ENCODE peak calls at places on chromosomes 2 and 18, in ten cellular contexts. H is activated T-cell treated with anti-CD3 and anti-CD28 coated beads for 24 hours; G is iPS-NIHi11; T is NK-92 treated with Interleukin-12 subunit alpha and Interleukin-12 subunit beta, amount 100 ng/mL, for 24 hours; D is activated CD8-positive, alpha-beta memory T cell treated with anti-CD3 and anti-CD28 coated beads for 24 hours; O is Panc1; C is naive thymus-derived CD8-positive, alpha-beta T cell; X is A549; V is upper lobe of left lung; M is stimulated activated CD8-positive, alpha-beta memory T cell treated with anti-CD3 and anti-CD28 coated beads, Interleukin-4, amount 100 ng/mL, for 4 hours. Y is an unnamed sample.

GRCh38 chr2:208490492-208490891 is 83.9 kb downstream of the PTH2R start:
- DNase-seq in T (no peak), O (no peak), M (no peak), D (no peak), X (no peak), V (no peak), G (no peak), H (no peak), C (no peak), Y (no peak)

GRCh38 chr2:98025481-98026037 is 29.8 kb upstream of the TMEM131 start:
- DNase-seq in M (no peak), T (no peak), X (no peak), D (no peak), G (no peak), H (no peak), V (no peak), C (no peak), O (no peak), Y (no peak)

GRCh38 chr18:70221911-70222278 is 16.4 kb upstream of the RTTN start:
- DNase-seq in X (no peak), T (no peak), H (no peak), M (no peak), D (no peak), G (no peak), C (no peak), O (no peak), V (no peak), Y (no peak)

GRCh38 chr18:48408727-48409590 is at the start of gene ZBTB7C:
- DNase-seq in H (no peak), G (peak), V (peak), M (no peak), X (no peak), C (no peak), T (no peak), D (peak), O (no peak), Y (peak)

GRCh38 chr18:47409519-47409918 is 158.1 kb upstream of the SKOR2 start:
- DNase-seq in V (no peak), O (no peak), X (no peak), H (no peak), G (no peak), D (no peak), T (no peak), C (no peak), M (no peak), Y (no peak)

GRCh38 chr2:43112155-43112554 is 114.3 kb downstream of the ZFP36L2 start:
- DNase-seq in G (no peak), T (no peak), O (no peak), X (no peak), M (no peak), V (no peak), H (no peak), D (no peak), C (no peak), Y (no peak)

GRCh38 chr2:211829725-211830124 is 708.9 kb downstream of the ERBB4 start:
- DNase-seq in C (no peak), V (no peak), T (no peak), G (no peak), X (no peak), M (no peak), O (no peak), D (no peak), H (no peak), Y (no peak)

GRCh38 chr2:100196786-100197494 is 54.5 kb upstream of the AFF3 start:
- DNase-seq in G (no peak), V (no peak), M (no peak), T (no peak), X (no peak), D (no peak), H (no peak), C (no peak), O (no peak), Y (no peak)

GRCh38 chr2:10048501-10049171 is 5.3 kb downstream of the KLF11 start:
- DNase-seq in D (no peak), H (no peak), V (no peak), O (no peak), C (no peak), G (no peak), M (no peak), T (no peak), X (peak), Y (no peak)

GRCh38 chr2:158464426-158465281 is 7.9 kb downstream of the PKP4 start:
- DNase-seq in V (no peak), M (no peak), G (peak), H (no peak), C (no peak), T (no peak), X (peak), O (no peak), D (no peak), Y (no peak)

GRCh38 chr18:67590571-67591141 is 74.1 kb upstream of the DSEL start:
- DNase-seq in C (no peak), T (no peak), V (no peak), G (no peak), D (no peak), O (no peak), H (no peak), X (no peak), M (no peak), Y (no peak)

GRCh38 chr2:238585836-238586821 is 159.4 kb downstream of the ASB1 start:
- DNase-seq in V (no peak), D (no peak), O (no peak), H (no peak), T (no peak), C (no peak), X (no peak), G (no peak), M (no peak), Y (no peak)

GRCh38 chr2:215751200-215751910 is 262.0 kb downstream of the MREG start:
- DNase-seq in O (no peak), X (no peak), T (no peak), M (no peak), G (no peak), V (no peak), D (no peak), C (no peak), H (no peak), Y (no peak)

GRCh38 chr2:217099561-217099960 is 239.7 kb upstream of the TNP1 start:
- DNase-seq in C (no peak), D (no peak), O (no peak), M (no peak), X (no peak), G (no peak), T (no peak), V (no peak), H (no peak), Y (no peak)

GRCh38 chr2:3637692-3638455 is 20.1 kb upstream of the ALLC start:
- DNase-seq in X (no peak), D (no peak), H (no peak), C (no peak), T (no peak), G (no peak), O (no peak), M (no peak), V (peak), Y (no peak)

GRCh38 chr18:58400337-58400885 is 228.5 kb downstream of the ALPK2 start:
- DNase-seq in G (no peak), T (no peak), M (no peak), V (no peak), X (no peak), H (no peak), D (no peak), C (no peak), O (no peak), Y (no peak)

GRCh38 chr2:127208313-127208712 is 11.8 kb downstream of the CYP27C1 start:
- DNase-seq in D (no peak), O (no peak), X (no peak), G (no peak), T (no peak), V (no peak), M (no peak), H (no peak), C (no peak), Y (peak)

GRCh38 chr2:160389875-160390274 is 103.7 kb downstream of the RBMS1 start:
- DNase-seq in C (no peak), T (no peak), V (no peak), G (no peak), O (no peak), X (no peak), D (no peak), H (no peak), M (no peak), Y (no peak)

GRCh38 chr2:106117882-106118684 is 76.0 kb downstream of the UXS1 start:
- DNase-seq in G (peak), H (no peak), M (no peak), T (no peak), C (no peak), V (no peak), D (peak), O (no peak), X (no peak), Y (no peak)

GRCh38 chr2:96687266-96687665 is 44.7 kb downstream of the FER1L5 start:
- DNase-seq in D (no peak), O (no peak), G (no peak), T (no peak), V (no peak), C (no peak), H (no peak), M (no peak), X (no peak), Y (no peak)

GRCh38 chr2:158761626-158762025 is 33.5 kb upstream of the DAPL1 start:
- DNase-seq in T (no peak), X (no peak), O (no peak), M (no peak), H (no peak), G (no peak), V (no peak), C (no peak), D (no peak), Y (no peak)

GRCh38 chr2:186535861-186536260 is 49.8 kb downstream of the ZC3H15 start:
- DNase-seq in D (no peak), M (no peak), X (no peak), G (no peak), H (no peak), T (no peak), V (no peak), O (no peak), C (no peak), Y (no peak)

GRCh38 chr18:35311506-35311905 is 21.5 kb upstream of the ZSCAN30 start:
- DNase-seq in V (no peak), G (no peak), T (no peak), M (no peak), X (no peak), O (no peak), D (no peak), C (no peak), H (no peak), Y (no peak)

GRCh38 chr2:182522428-182522896 is 95.6 kb upstream of the PDE1A start:
- DNase-seq in X (no peak), T (no peak), O (no peak), V (no peak), G (no peak), H (no peak), M (no peak), D (no peak), C (no peak), Y (no peak)

GRCh38 chr18:48735070-48735676 is 196.3 kb downstream of the CTIF start:
- DNase-seq in G (peak), C (no peak), H (no peak), T (no peak), M (no peak), O (no peak), X (no peak), V (no peak), D (no peak), Y (no peak)

GRCh38 chr2:69196327-69197117 is 183.5 kb downstream of the ANTXR1 start:
- DNase-seq in V (no peak), G (no peak), X (no peak), H (no peak), M (no peak), T (no peak), O (no peak), D (no peak), C (no peak), Y (no peak)

GRCh38 chr18:73945130-73945792 is 202.4 kb downstream of the FBXO15 start:
- DNase-seq in G (no peak), T (no peak), H (no peak), M (no peak), D (no peak), V (no peak), O (no peak), C (no peak), X (no peak), Y (no peak)

GRCh38 chr2:70928366-70928765 is 7.3 kb upstream of the ATP6V1B1 start:
- DNase-seq in C (no peak), T (no peak), X (no peak), V (no peak), O (no peak), M (no peak), D (peak), H (no peak), G (no peak), Y (no peak)

GRCh38 chr2:40371525-40372277 is 80.2 kb downstream of the SLC8A1 start:
- DNase-seq in G (peak), H (no peak), V (no peak), M (no peak), C (no peak), O (no peak), X (no peak), D (no peak), T (no peak), Y (peak)

GRCh38 chr2:144702051-144702450 is 182.1 kb upstream of the ZEB2 start:
- DNase-seq in O (no peak), D (no peak), M (no peak), C (no peak), X (no peak), T (no peak), V (peak), G (no peak), H (no peak), Y (no peak)

GRCh38 chr2:45992021-45992745 is 305.0 kb upstream of the EPAS1 start:
- DNase-seq in V (peak), G (no peak), C (no peak), X (peak), M (no peak), O (no peak), D (no peak), T (no peak), H (no peak), Y (peak)

GRCh38 chr2:141317986-141318385 is 812.8 kb downstream of the LRP1B start:
- DNase-seq in V (no peak), C (no peak), M (no peak), G (no peak), T (no peak), X (no peak), D (no peak), H (no peak), O (no peak), Y (no peak)

GRCh38 chr2:64737547-64737946 is 83.8 kb upstream of the SERTAD2 start:
- DNase-seq in H (no peak), C (no peak), T (no peak), D (no peak), M (no peak), V (no peak), O (no peak), G (no peak), X (no peak), Y (no peak)

GRCh38 chr2:99624682-99625081 is 134.9 kb upstream of the REV1 start:
- DNase-seq in O (no peak), C (no peak), G (no peak), T (no peak), H (no peak), V (no peak), M (no peak), D (no peak), X (no peak), Y (no peak)

Y was measured in H1.